ENCODE peak calls at places on chromosomes 6 and 20, in six cellular contexts. One of them, this sample, is unnamed.

GRCh38 chr6:31094389-31094881 is 17.9 kb downstream of the C6orf15 start:
- DNase-seq in A549: no peak
- DNase-seq in CD8-positive, alpha-beta T cell: peak; percentile 42
- DNase-seq in mammary epithelial cell: peak; percentile 17
- DNase-seq in OCI-LY7: peak; percentile 48
- DNase-seq in heart left ventricle: no peak
- DNase-seq in this sample: no peak

GRCh38 chr20:53829086-53829703 is 235.6 kb upstream of the ZNF217 start:
- DNase-seq in heart left ventricle: no peak
- DNase-seq in A549: peak; percentile 77
- DNase-seq in OCI-LY7: peak; percentile 21
- DNase-seq in mammary epithelial cell: peak; percentile 90
- DNase-seq in CD8-positive, alpha-beta T cell: no peak
- DNase-seq in this sample: no peak

GRCh38 chr6:2943564-2943955 is 27.8 kb downstream of the SERPINB6 start:
- DNase-seq in A549: no peak
- DNase-seq in heart left ventricle: no peak
- DNase-seq in OCI-LY7: no peak
- DNase-seq in mammary epithelial cell: no peak
- DNase-seq in CD8-positive, alpha-beta T cell: no peak
- DNase-seq in this sample: no peak

GRCh38 chr6:98783578-98783977 is 50.8 kb upstream of the POU3F2 start:
- DNase-seq in mammary epithelial cell: no peak
- DNase-seq in CD8-positive, alpha-beta T cell: no peak
- DNase-seq in heart left ventricle: no peak
- DNase-seq in A549: no peak
- DNase-seq in OCI-LY7: no peak
- DNase-seq in this sample: no peak

GRCh38 chr6:167098825-167099225 is 24.1 kb upstream of the CCR6 start:
- DNase-seq in OCI-LY7: no peak
- DNase-seq in A549: no peak
- DNase-seq in heart left ventricle: no peak
- DNase-seq in mammary epithelial cell: no peak
- DNase-seq in CD8-positive, alpha-beta T cell: no peak
- DNase-seq in this sample: no peak

GRCh38 chr6:112163295-112164257 is 76.2 kb downstream of the FAM229B start:
- DNase-seq in heart left ventricle: peak; percentile 48
- DNase-seq in OCI-LY7: peak; percentile 59
- DNase-seq in mammary epithelial cell: peak; percentile 39
- DNase-seq in CD8-positive, alpha-beta T cell: peak; percentile 66
- DNase-seq in A549: peak; percentile 35
- DNase-seq in this sample: peak; percentile 77

GRCh38 chr6:15791401-15792137 is 128.7 kb upstream of the DTNBP1 start:
- DNase-seq in OCI-LY7: no peak
- DNase-seq in A549: no peak
- DNase-seq in CD8-positive, alpha-beta T cell: no peak
- DNase-seq in heart left ventricle: no peak
- DNase-seq in mammary epithelial cell: peak; percentile 71
- DNase-seq in this sample: no peak

GRCh38 chr6:20851795-20852194 is 317.5 kb downstream of the CDKAL1 start:
- DNase-seq in A549: no peak
- DNase-seq in mammary epithelial cell: no peak
- DNase-seq in CD8-positive, alpha-beta T cell: no peak
- DNase-seq in heart left ventricle: no peak
- DNase-seq in OCI-LY7: no peak
- DNase-seq in this sample: no peak

GRCh38 chr6:80183019-80183418 is 76.5 kb downstream of the BCKDHB start:
- DNase-seq in OCI-LY7: no peak
- DNase-seq in heart left ventricle: no peak
- DNase-seq in mammary epithelial cell: no peak
- DNase-seq in CD8-positive, alpha-beta T cell: no peak
- DNase-seq in A549: no peak
- DNase-seq in this sample: no peak

GRCh38 chr6:126614642-126615504 is 275.0 kb downstream of the CENPW start:
- DNase-seq in OCI-LY7: peak; percentile 32
- DNase-seq in mammary epithelial cell: no peak
- DNase-seq in heart left ventricle: no peak
- DNase-seq in A549: no peak
- DNase-seq in CD8-positive, alpha-beta T cell: no peak
- DNase-seq in this sample: no peak

GRCh38 chr20:63177785-63178444 is 38.0 kb downstream of the YTHDF1 start:
- DNase-seq in mammary epithelial cell: no peak
- DNase-seq in OCI-LY7: no peak
- DNase-seq in A549: no peak
- DNase-seq in CD8-positive, alpha-beta T cell: no peak
- DNase-seq in heart left ventricle: no peak
- DNase-seq in this sample: no peak

GRCh38 chr20:34388000-34388399 is 24.9 kb downstream of the ITCH start:
- DNase-seq in heart left ventricle: no peak
- DNase-seq in CD8-positive, alpha-beta T cell: no peak
- DNase-seq in mammary epithelial cell: no peak
- DNase-seq in OCI-LY7: peak; percentile 44
- DNase-seq in A549: no peak
- DNase-seq in this sample: no peak

GRCh38 chr6:88547768-88548167 is 381.6 kb upstream of the CNR1 start:
- DNase-seq in mammary epithelial cell: no peak
- DNase-seq in A549: no peak
- DNase-seq in CD8-positive, alpha-beta T cell: no peak
- DNase-seq in OCI-LY7: no peak
- DNase-seq in heart left ventricle: no peak
- DNase-seq in this sample: no peak

GRCh38 chr20:58408603-58409246 is 19.7 kb downstream of the VAPB start:
- DNase-seq in mammary epithelial cell: no peak
- DNase-seq in CD8-positive, alpha-beta T cell: no peak
- DNase-seq in heart left ventricle: no peak
- DNase-seq in OCI-LY7: peak; percentile 57
- DNase-seq in A549: no peak
- DNase-seq in this sample: peak; percentile 49

GRCh38 chr20:25539742-25540201 is 45.6 kb downstream of the NINL start:
- DNase-seq in heart left ventricle: no peak
- DNase-seq in mammary epithelial cell: no peak
- DNase-seq in CD8-positive, alpha-beta T cell: no peak
- DNase-seq in A549: no peak
- DNase-seq in OCI-LY7: no peak
- DNase-seq in this sample: no peak

GRCh38 chr20:50551288-50551687 is 41.1 kb downstream of the PTPN1 start:
- DNase-seq in mammary epithelial cell: peak; percentile 58
- DNase-seq in A549: no peak
- DNase-seq in OCI-LY7: no peak
- DNase-seq in heart left ventricle: no peak
- DNase-seq in CD8-positive, alpha-beta T cell: no peak
- DNase-seq in this sample: no peak

GRCh38 chr6:76885861-76886301 is 577.4 kb downstream of the HTR1B start:
- DNase-seq in OCI-LY7: no peak
- DNase-seq in A549: no peak
- DNase-seq in CD8-positive, alpha-beta T cell: no peak
- DNase-seq in mammary epithelial cell: peak; percentile 31
- DNase-seq in heart left ventricle: no peak
- DNase-seq in this sample: no peak

GRCh38 chr6:122214605-122215318 is 184.7 kb upstream of the HSF2 start:
- DNase-seq in A549: no peak
- DNase-seq in mammary epithelial cell: no peak
- DNase-seq in heart left ventricle: no peak
- DNase-seq in CD8-positive, alpha-beta T cell: no peak
- DNase-seq in OCI-LY7: no peak
- DNase-seq in this sample: no peak

GRCh38 chr20:46243707-46244628 is 64.3 kb downstream of the CDH22 start:
- DNase-seq in OCI-LY7: no peak
- DNase-seq in CD8-positive, alpha-beta T cell: no peak
- DNase-seq in heart left ventricle: no peak
- DNase-seq in A549: no peak
- DNase-seq in mammary epithelial cell: peak; percentile 65
- DNase-seq in this sample: no peak

GRCh38 chr6:125658759-125659431 is 90.5 kb upstream of the HEY2 start:
- DNase-seq in OCI-LY7: no peak
- DNase-seq in CD8-positive, alpha-beta T cell: no peak
- DNase-seq in A549: no peak
- DNase-seq in mammary epithelial cell: peak; percentile 28
- DNase-seq in heart left ventricle: peak; percentile 47
- DNase-seq in this sample: no peak

GRCh38 chr6:44966449-44967091 is 361.6 kb upstream of the RUNX2 start:
- DNase-seq in CD8-positive, alpha-beta T cell: no peak
- DNase-seq in heart left ventricle: no peak
- DNase-seq in OCI-LY7: no peak
- DNase-seq in A549: peak; percentile 11
- DNase-seq in mammary epithelial cell: peak; percentile 88
- DNase-seq in this sample: no peak

GRCh38 chr20:31967830-31968249 is at the start of gene XKR7:
- DNase-seq in A549: no peak
- DNase-seq in heart left ventricle: peak; percentile 24
- DNase-seq in OCI-LY7: no peak
- DNase-seq in mammary epithelial cell: no peak
- DNase-seq in CD8-positive, alpha-beta T cell: no peak
- DNase-seq in this sample: peak; percentile 36

GRCh38 chr6:168216139-168216538 is 103.4 kb downstream of the DACT2 start:
- DNase-seq in mammary epithelial cell: no peak
- DNase-seq in CD8-positive, alpha-beta T cell: no peak
- DNase-seq in heart left ventricle: no peak
- DNase-seq in A549: no peak
- DNase-seq in OCI-LY7: no peak
- DNase-seq in this sample: no peak

GRCh38 chr20:25360631-25361286 is 29.9 kb downstream of the ABHD12 start:
- DNase-seq in heart left ventricle: no peak
- DNase-seq in CD8-positive, alpha-beta T cell: no peak
- DNase-seq in A549: no peak
- DNase-seq in OCI-LY7: no peak
- DNase-seq in mammary epithelial cell: no peak
- DNase-seq in this sample: peak; percentile 32

GRCh38 chr6:25389501-25389900 is 110.3 kb downstream of the CARMIL1 start:
- DNase-seq in mammary epithelial cell: peak; percentile 72
- DNase-seq in A549: no peak
- DNase-seq in heart left ventricle: no peak
- DNase-seq in OCI-LY7: no peak
- DNase-seq in CD8-positive, alpha-beta T cell: no peak
- DNase-seq in this sample: no peak

GRCh38 chr6:4388675-4389074 is 253.3 kb upstream of the ECI2 start:
- DNase-seq in CD8-positive, alpha-beta T cell: no peak
- DNase-seq in A549: no peak
- DNase-seq in mammary epithelial cell: no peak
- DNase-seq in heart left ventricle: no peak
- DNase-seq in OCI-LY7: no peak
- DNase-seq in this sample: no peak

GRCh38 chr6:26471970-26472369 is 14.2 kb downstream of the BTN2A1 start:
- DNase-seq in heart left ventricle: no peak
- DNase-seq in mammary epithelial cell: no peak
- DNase-seq in A549: no peak
- DNase-seq in OCI-LY7: no peak
- DNase-seq in CD8-positive, alpha-beta T cell: no peak
- DNase-seq in this sample: no peak

GRCh38 chr6:107075951-107076381 is 39.3 kb downstream of the BEND3 start:
- DNase-seq in heart left ventricle: no peak
- DNase-seq in CD8-positive, alpha-beta T cell: no peak
- DNase-seq in OCI-LY7: peak; percentile 46
- DNase-seq in A549: no peak
- DNase-seq in mammary epithelial cell: peak; percentile 9
- DNase-seq in this sample: peak; percentile 55

GRCh38 chr6:5084787-5085637 is at the start of gene PPP1R3G:
- DNase-seq in CD8-positive, alpha-beta T cell: no peak
- DNase-seq in mammary epithelial cell: peak; percentile 26
- DNase-seq in heart left ventricle: peak; percentile 65
- DNase-seq in OCI-LY7: no peak
- DNase-seq in A549: no peak
- DNase-seq in this sample: peak; percentile 82

GRCh38 chr6:155021680-155022079 is 26.6 kb downstream of the TIAM2 start:
- DNase-seq in mammary epithelial cell: no peak
- DNase-seq in A549: no peak
- DNase-seq in heart left ventricle: no peak
- DNase-seq in CD8-positive, alpha-beta T cell: no peak
- DNase-seq in OCI-LY7: no peak
- DNase-seq in this sample: no peak

GRCh38 chr6:155022726-155023125 is 27.6 kb downstream of the TIAM2 start:
- DNase-seq in A549: no peak
- DNase-seq in OCI-LY7: no peak
- DNase-seq in CD8-positive, alpha-beta T cell: no peak
- DNase-seq in mammary epithelial cell: no peak
- DNase-seq in heart left ventricle: no peak
- DNase-seq in this sample: no peak

GRCh38 chr6:155024628-155025027 is 29.5 kb downstream of the TIAM2 start:
- DNase-seq in heart left ventricle: no peak
- DNase-seq in A549: no peak
- DNase-seq in CD8-positive, alpha-beta T cell: no peak
- DNase-seq in mammary epithelial cell: no peak
- DNase-seq in OCI-LY7: no peak
- DNase-seq in this sample: no peak

GRCh38 chr6:155026366-155027045 is 31.4 kb downstream of the TIAM2 start:
- DNase-seq in CD8-positive, alpha-beta T cell: no peak
- DNase-seq in mammary epithelial cell: peak; percentile 90
- DNase-seq in heart left ventricle: no peak
- DNase-seq in OCI-LY7: no peak
- DNase-seq in A549: peak; percentile 74
- DNase-seq in this sample: no peak

DNA sequence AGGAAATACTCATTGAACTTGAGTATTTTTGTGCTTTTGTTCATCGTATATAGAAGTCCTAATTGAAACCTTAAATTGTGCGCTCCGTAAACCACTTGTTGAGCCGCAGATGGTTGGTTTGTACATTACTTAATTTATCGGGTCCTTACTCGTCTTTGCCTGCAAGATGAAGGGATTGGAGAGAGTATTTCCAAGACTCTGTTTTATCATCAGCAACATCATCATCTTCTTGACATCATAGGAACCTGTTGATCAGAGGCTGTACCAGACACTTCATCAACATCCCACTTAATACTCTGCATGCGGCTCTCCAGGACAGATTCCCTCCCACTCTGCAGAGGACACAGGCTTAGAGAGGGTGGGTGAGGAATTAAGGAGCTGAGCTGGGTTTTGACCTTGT is 28.6 kb downstream of the TIAM2 start:
- DNase-seq in A549: no peak
- DNase-seq in CD8-positive, alpha-beta T cell: no peak
- DNase-seq in heart left ventricle: no peak
- DNase-seq in OCI-LY7: no peak
- DNase-seq in mammary epithelial cell: no peak
- DNase-seq in this sample: no peak
- TF ChIP-seq CTCF in A549: no peak
- TF ChIP-seq CTCF in CD8-positive, alpha-beta T cell: no peak
- TF ChIP-seq CTCF in heart left ventricle: no peak
- TF ChIP-seq CTCF in OCI-LY7: no peak
- TF ChIP-seq CTCF in mammary epithelial cell: no peak
- TF ChIP-seq CTCF in this sample: no peak

GRCh38 chr6:53151676-53152075 is 3.0 kb upstream of the GCM1 start:
- DNase-seq in CD8-positive, alpha-beta T cell: no peak
- DNase-seq in A549: no peak
- DNase-seq in mammary epithelial cell: no peak
- DNase-seq in OCI-LY7: peak; percentile 35
- DNase-seq in heart left ventricle: no peak
- DNase-seq in this sample: peak; percentile 12
- TF ChIP-seq CTCF in CD8-positive, alpha-beta T cell: no peak
- TF ChIP-seq CTCF in A549: no peak
- TF ChIP-seq CTCF in mammary epithelial cell: peak; percentile 36
- TF ChIP-seq CTCF in OCI-LY7: peak; percentile 74
- TF ChIP-seq CTCF in heart left ventricle: no peak
- TF ChIP-seq CTCF in this sample: peak; percentile 44

GRCh38 chr20:18032977-18033892 is 24.5 kb downstream of the OVOL2 start:
- DNase-seq in OCI-LY7: no peak
- DNase-seq in heart left ventricle: no peak
- DNase-seq in A549: no peak
- DNase-seq in mammary epithelial cell: peak; percentile 25
- DNase-seq in CD8-positive, alpha-beta T cell: no peak
- DNase-seq in this sample: no peak
- TF ChIP-seq CTCF in OCI-LY7: no peak
- TF ChIP-seq CTCF in heart left ventricle: no peak
- TF ChIP-seq CTCF in A549: no peak
- TF ChIP-seq CTCF in mammary epithelial cell: no peak
- TF ChIP-seq CTCF in CD8-positive, alpha-beta T cell: no peak
- TF ChIP-seq CTCF in this sample: no peak

GRCh38 chr6:169990095-169991030 is 238.9 kb downstream of the ERMARD start:
- DNase-seq in mammary epithelial cell: no peak
- DNase-seq in OCI-LY7: peak; percentile 58
- DNase-seq in heart left ventricle: peak; percentile 28
- DNase-seq in CD8-positive, alpha-beta T cell: peak; percentile 22
- DNase-seq in A549: no peak
- DNase-seq in this sample: peak; percentile 74
- TF ChIP-seq CTCF in mammary epithelial cell: no peak
- TF ChIP-seq CTCF in OCI-LY7: peak; percentile 44
- TF ChIP-seq CTCF in heart left ventricle: no peak
- TF ChIP-seq CTCF in CD8-positive, alpha-beta T cell: no peak
- TF ChIP-seq CTCF in A549: no peak
- TF ChIP-seq CTCF in this sample: peak; percentile 1

This sample was measured in GM20000.